ENCODE peak calls at places on chromosomes 3 and 15, in ten cellular contexts. N is HuH-7; Q is right atrium auricular region; E is Peyer's patch; O is mucosa of gallbladder; U is CD4-positive, CD25-positive, alpha-beta regulatory T cell; J is AG20443; F is neuronal stem cell; H is cerebellar cortex; T is NCI-H1105. X is an unnamed sample.

GRCh38 chr15:86229966-86230365 is 150.3 kb downstream of the AGBL1 start:
- DNase-seq in N (no peak), Q (no peak), E (no peak), O (no peak), U (no peak), J (no peak), F (no peak), H (no peak), T (no peak), X (no peak)

GRCh38 chr3:43349759-43350158 is 63.4 kb downstream of the SNRK start:
- DNase-seq in N (no peak), Q (no peak), E (no peak), O (no peak), U (no peak), J (no peak), F (no peak), H (no peak), T (no peak), X (no peak)

GRCh38 chr15:101472033-101472432 is 17.5 kb downstream of the PCSK6 start:
- DNase-seq in N (no peak), Q (no peak), E (no peak), O (no peak), U (no peak), J (no peak), F (no peak), H (no peak), T (no peak), X (no peak)

GRCh38 chr3:195111322-195111710 is 159.6 kb downstream of the XXYLT1 start:
- DNase-seq in N (no peak), Q (no peak), E (no peak), O (no peak), U (no peak), J (no peak), F (no peak), H (no peak), T (no peak), X (no peak)

GRCh38 chr3:195194559-195195161 is 76.3 kb downstream of the XXYLT1 start:
- DNase-seq in N (no peak), Q (peak; percentile 7), E (no peak), O (no peak), U (no peak), J (no peak), F (no peak), H (no peak), T (no peak), X (no peak)

GRCh38 chr3:5160926-5161858 is 26.3 kb upstream of the EDEM1 start:
- DNase-seq in N (no peak), Q (no peak), E (no peak), O (no peak), U (no peak), J (peak; percentile 10), F (no peak), H (no peak), T (no peak), X (no peak)

GRCh38 chr15:32838338-32838737 is 120.5 kb downstream of the GREM1 start:
- DNase-seq in N (no peak), Q (no peak), E (no peak), O (no peak), U (no peak), J (no peak), F (no peak), H (no peak), T (no peak), X (no peak)

GRCh38 chr15:39624806-39625205 is 43.9 kb downstream of the THBS1 start:
- DNase-seq in N (no peak), Q (peak; percentile 87), E (peak; percentile 34), O (peak; percentile 64), U (peak; percentile 44), J (peak; percentile 88), F (no peak), H (peak; percentile 21), T (no peak), X (no peak)

GRCh38 chr3:58529516-58530353 is 7.3 kb downstream of the ACOX2 start:
- DNase-seq in N (peak; percentile 32), Q (peak; percentile 58), E (no peak), O (no peak), U (no peak), J (peak; percentile 43), F (peak; percentile 51), H (peak; percentile 54), T (no peak), X (no peak)

GRCh38 chr3:40464339-40465110 is 7.4 kb downstream of the RPL14 start:
- DNase-seq in N (no peak), Q (no peak), E (no peak), O (no peak), U (no peak), J (no peak), F (no peak), H (no peak), T (no peak), X (no peak)

GRCh38 chr3:122146466-122146865 is 37.0 kb upstream of the CASR start:
- DNase-seq in N (no peak), Q (no peak), E (no peak), O (no peak), U (no peak), J (no peak), F (no peak), H (no peak), T (no peak), X (no peak)

GRCh38 chr3:122092460-122093165 is 37.5 kb downstream of the CD86 start:
- DNase-seq in N (peak; percentile 32), Q (peak; percentile 63), E (peak; percentile 48), O (no peak), U (no peak), J (peak; percentile 40), F (no peak), H (no peak), T (peak; percentile 6), X (no peak)

GRCh38 chr3:12916159-12916558 is 74.8 kb upstream of the RPL32 start:
- DNase-seq in N (no peak), Q (no peak), E (peak; percentile 57), O (no peak), U (no peak), J (no peak), F (no peak), H (no peak), T (no peak), X (no peak)

GRCh38 chr15:48388017-48388936 is 57.0 kb downstream of the DUT start:
- DNase-seq in N (no peak), Q (no peak), E (no peak), O (no peak), U (no peak), J (no peak), F (no peak), H (no peak), T (no peak), X (no peak)

GRCh38 chr15:65869954-65870871 is 922 bp downstream of the RAB11A start:
- DNase-seq in N (peak; percentile 32), Q (peak; percentile 74), E (peak; percentile 27), O (peak; percentile 69), U (no peak), J (peak; percentile 24), F (peak; percentile 14), H (peak; percentile 61), T (peak; percentile 37), X (no peak)

GRCh38 chr15:38853608-38854007 is 289.0 kb upstream of the RASGRP1 start:
- DNase-seq in N (no peak), Q (no peak), E (no peak), O (no peak), U (peak; percentile 2), J (peak; percentile 35), F (peak; percentile 8), H (no peak), T (no peak), X (no peak)

GRCh38 chr3:157142315-157142714 is 17.6 kb downstream of the CCNL1 start:
- DNase-seq in N (no peak), Q (no peak), E (no peak), O (no peak), U (no peak), J (no peak), F (no peak), H (no peak), T (peak; percentile 82), X (no peak)

GRCh38 chr3:14300721-14301377 is 101.6 kb upstream of the SLC6A6 start:
- DNase-seq in N (no peak), Q (peak; percentile 81), E (no peak), O (peak; percentile 32), U (no peak), J (peak; percentile 60), F (no peak), H (no peak), T (no peak), X (no peak)

GRCh38 chr3:9402410-9403228 is 5.2 kb downstream of the SETD5 start:
- DNase-seq in N (peak; percentile 84), Q (no peak), E (no peak), O (peak; percentile 54), U (no peak), J (no peak), F (peak; percentile 80), H (no peak), T (peak; percentile 44), X (no peak)

X was measured in omental fat pad.